ENCODE peak calls at places on chromosomes 16 and 17, in five cellular contexts. One of them, this sample, is unnamed.

GRCh38 chr16:23871924-23872323 is 36.1 kb downstream of the PRKCB start:
- DNase-seq in CD8-positive, alpha-beta T cell: no peak
- DNase-seq in NCI-H1092: no peak
- DNase-seq in iris pigment epithelial cell: no peak
- DNase-seq in dermis microvascular lymphatic vessel endothelial cell: no peak
- DNase-seq in this sample: no peak

GRCh38 chr17:14776791-14777190 is 475.9 kb downstream of the HS3ST3B1 start:
- DNase-seq in CD8-positive, alpha-beta T cell: no peak
- DNase-seq in NCI-H1092: no peak
- DNase-seq in iris pigment epithelial cell: peak; percentile 70
- DNase-seq in dermis microvascular lymphatic vessel endothelial cell: no peak
- DNase-seq in this sample: no peak

GRCh38 chr17:16381496-16381820 is 567 bp downstream of the UBB start:
- DNase-seq in CD8-positive, alpha-beta T cell: peak; percentile 57
- DNase-seq in NCI-H1092: no peak
- DNase-seq in iris pigment epithelial cell: peak; percentile 64
- DNase-seq in dermis microvascular lymphatic vessel endothelial cell: peak; percentile 57
- DNase-seq in this sample: no peak

GRCh38 chr17:8159459-8160223 is 3.1 kb downstream of the VAMP2 start:
- DNase-seq in CD8-positive, alpha-beta T cell: no peak
- DNase-seq in NCI-H1092: no peak
- DNase-seq in iris pigment epithelial cell: no peak
- DNase-seq in dermis microvascular lymphatic vessel endothelial cell: no peak
- DNase-seq in this sample: no peak

GRCh38 chr17:66531826-66532439 is 229.5 kb downstream of the PRKCA start:
- DNase-seq in CD8-positive, alpha-beta T cell: no peak
- DNase-seq in NCI-H1092: no peak
- DNase-seq in iris pigment epithelial cell: no peak
- DNase-seq in dermis microvascular lymphatic vessel endothelial cell: no peak
- DNase-seq in this sample: no peak

GRCh38 chr17:49910094-49910857 is 58.7 kb upstream of the DLX4 start:
- DNase-seq in CD8-positive, alpha-beta T cell: peak; percentile 34
- DNase-seq in NCI-H1092: no peak
- DNase-seq in iris pigment epithelial cell: peak; percentile 9
- DNase-seq in dermis microvascular lymphatic vessel endothelial cell: peak; percentile 4
- DNase-seq in this sample: peak; percentile 36

GRCh38 chr16:8645141-8645521 is 23.6 kb downstream of the METTL22 start:
- DNase-seq in CD8-positive, alpha-beta T cell: no peak
- DNase-seq in NCI-H1092: no peak
- DNase-seq in iris pigment epithelial cell: no peak
- DNase-seq in dermis microvascular lymphatic vessel endothelial cell: no peak
- DNase-seq in this sample: no peak

GRCh38 chr16:72467157-72467759 is 295.3 kb upstream of the PMFBP1 start:
- DNase-seq in CD8-positive, alpha-beta T cell: no peak
- DNase-seq in NCI-H1092: peak; percentile 26
- DNase-seq in iris pigment epithelial cell: peak; percentile 68
- DNase-seq in dermis microvascular lymphatic vessel endothelial cell: peak; percentile 68
- DNase-seq in this sample: no peak

GRCh38 chr17:2484876-2485275 is 26.8 kb downstream of the METTL16 start:
- DNase-seq in CD8-positive, alpha-beta T cell: no peak
- DNase-seq in NCI-H1092: no peak
- DNase-seq in iris pigment epithelial cell: peak; percentile 27
- DNase-seq in dermis microvascular lymphatic vessel endothelial cell: no peak
- DNase-seq in this sample: no peak

GRCh38 chr16:27446721-27447120 is 44.7 kb downstream of the IL21R start:
- DNase-seq in CD8-positive, alpha-beta T cell: peak; percentile 95
- DNase-seq in NCI-H1092: no peak
- DNase-seq in iris pigment epithelial cell: no peak
- DNase-seq in dermis microvascular lymphatic vessel endothelial cell: no peak
- DNase-seq in this sample: no peak

GRCh38 chr17:19719365-19720209 is 3.2 kb upstream of the SLC47A2 start:
- DNase-seq in CD8-positive, alpha-beta T cell: no peak
- DNase-seq in NCI-H1092: no peak
- DNase-seq in iris pigment epithelial cell: no peak
- DNase-seq in dermis microvascular lymphatic vessel endothelial cell: no peak
- DNase-seq in this sample: no peak

GRCh38 chr17:5630434-5630833 is 46.1 kb upstream of the NLRP1 start:
- DNase-seq in CD8-positive, alpha-beta T cell: no peak
- DNase-seq in NCI-H1092: no peak
- DNase-seq in iris pigment epithelial cell: no peak
- DNase-seq in dermis microvascular lymphatic vessel endothelial cell: peak; percentile 45
- DNase-seq in this sample: no peak

GRCh38 chr17:8056232-8056975 is 17.5 kb downstream of the ALOX15B start:
- DNase-seq in CD8-positive, alpha-beta T cell: no peak
- DNase-seq in NCI-H1092: no peak
- DNase-seq in iris pigment epithelial cell: peak; percentile 98
- DNase-seq in dermis microvascular lymphatic vessel endothelial cell: peak; percentile 90
- DNase-seq in this sample: no peak

GRCh38 chr17:75352079-75352569 is 53.4 kb downstream of the GRB2 start:
- DNase-seq in CD8-positive, alpha-beta T cell: no peak
- DNase-seq in NCI-H1092: no peak
- DNase-seq in iris pigment epithelial cell: no peak
- DNase-seq in dermis microvascular lymphatic vessel endothelial cell: no peak
- DNase-seq in this sample: no peak

GRCh38 chr17:79836952-79837887 is 2.0 kb downstream of the CBX4 start:
- DNase-seq in CD8-positive, alpha-beta T cell: peak; percentile 77
- DNase-seq in NCI-H1092: no peak
- DNase-seq in iris pigment epithelial cell: peak; percentile 86
- DNase-seq in dermis microvascular lymphatic vessel endothelial cell: peak; percentile 34
- DNase-seq in this sample: peak; percentile 53

GRCh38 chr16:88299751-88300462 is 82.9 kb upstream of the ZNF469 start:
- DNase-seq in CD8-positive, alpha-beta T cell: no peak
- DNase-seq in NCI-H1092: no peak
- DNase-seq in iris pigment epithelial cell: no peak
- DNase-seq in dermis microvascular lymphatic vessel endothelial cell: no peak
- DNase-seq in this sample: no peak

GRCh38 chr17:59771093-59771492 is 63.6 kb downstream of the VMP1 start:
- DNase-seq in CD8-positive, alpha-beta T cell: no peak
- DNase-seq in NCI-H1092: no peak
- DNase-seq in iris pigment epithelial cell: no peak
- DNase-seq in dermis microvascular lymphatic vessel endothelial cell: no peak
- DNase-seq in this sample: no peak

GRCh38 chr17:41329279-41329925 is 13.9 kb upstream of the KRTAP17-1 start:
- DNase-seq in CD8-positive, alpha-beta T cell: no peak
- DNase-seq in NCI-H1092: peak; percentile 25
- DNase-seq in iris pigment epithelial cell: peak; percentile 57
- DNase-seq in dermis microvascular lymphatic vessel endothelial cell: peak; percentile 50
- DNase-seq in this sample: no peak

GRCh38 chr16:85091522-85091910 is 20.8 kb downstream of the CIBAR2 start:
- DNase-seq in CD8-positive, alpha-beta T cell: peak; percentile 31
- DNase-seq in NCI-H1092: no peak
- DNase-seq in iris pigment epithelial cell: no peak
- DNase-seq in dermis microvascular lymphatic vessel endothelial cell: no peak
- DNase-seq in this sample: no peak

GRCh38 chr16:58459344-58460218 is 40.4 kb upstream of the NDRG4 start:
- DNase-seq in CD8-positive, alpha-beta T cell: no peak
- DNase-seq in NCI-H1092: no peak
- DNase-seq in iris pigment epithelial cell: peak; percentile 67
- DNase-seq in dermis microvascular lymphatic vessel endothelial cell: peak; percentile 93
- DNase-seq in this sample: peak; percentile 53

GRCh38 chr17:57773557-57773956 is 28.5 kb upstream of the CCDC182 start:
- DNase-seq in CD8-positive, alpha-beta T cell: no peak
- DNase-seq in NCI-H1092: no peak
- DNase-seq in iris pigment epithelial cell: no peak
- DNase-seq in dermis microvascular lymphatic vessel endothelial cell: peak; percentile 32
- DNase-seq in this sample: no peak

GRCh38 chr17:82320956-82321927 is 3.8 kb upstream of the CD7 start:
- DNase-seq in CD8-positive, alpha-beta T cell: peak; percentile 93
- DNase-seq in NCI-H1092: no peak
- DNase-seq in iris pigment epithelial cell: no peak
- DNase-seq in dermis microvascular lymphatic vessel endothelial cell: peak; percentile 30
- DNase-seq in this sample: peak; percentile 65

This sample was measured in activated T-cell treated with anti-CD3 and anti-CD28 coated beads for 48 hours.